ENCODE peak calls at places on chromosomes 12 and 14, in nine cellular contexts. H is GM19239; V is ureter; M is glutamatergic neuron; C is T-helper 2 cell; L is H7; Z is Peyer's patch; B is hepatocyte; K is stimulated activated CD8-positive, alpha-beta memory T cell treated with anti-CD3 and anti-CD28 coated beads, Interleukin-4, amount 100 ng/mL, for 1 hour. I is an unnamed sample.

GRCh38 chr12:1391722-1392121 is 202.7 kb downstream of the FBXL14 start:
- DNase-seq in L (peak), Z (no peak), V (no peak), K (no peak), B (no peak), H (no peak), C (peak), M (no peak), I (no peak)

GRCh38 chr12:52175411-52176350 is 16.1 kb downstream of the KRT80 start:
- DNase-seq in Z (no peak), L (no peak), V (peak), C (no peak), B (no peak), H (no peak), M (peak), K (no peak), I (no peak)

GRCh38 chr14:69313176-69313575 is 53.2 kb downstream of the GALNT16 start:
- DNase-seq in H (no peak), K (no peak), C (no peak), Z (no peak), V (no peak), M (no peak), B (no peak), L (no peak), I (no peak)

GRCh38 chr12:91778938-91779400 is 366.7 kb downstream of the BTG1 start:
- DNase-seq in V (peak), K (no peak), B (peak), L (no peak), C (peak), Z (peak), M (no peak), H (peak), I (no peak)

GRCh38 chr14:78170203-78170602 is at the start of gene NRXN3:
- DNase-seq in L (peak), V (no peak), M (peak), H (no peak), C (no peak), Z (no peak), K (no peak), B (peak), I (no peak)

GRCh38 chr12:62603061-62603810 is 136.6 kb downstream of the MON2 start:
- DNase-seq in Z (peak), C (peak), M (peak), H (peak), B (peak), K (peak), L (peak), V (peak), I (peak)

GRCh38 chr14:54467280-54467679 is 21.5 kb downstream of the GMFB start:
- DNase-seq in B (no peak), C (no peak), H (no peak), M (no peak), L (no peak), K (no peak), Z (no peak), V (no peak), I (no peak)

GRCh38 chr12:22272596-22272995 is 61.9 kb downstream of the ST8SIA1 start:
- DNase-seq in H (no peak), V (no peak), L (no peak), M (no peak), B (no peak), Z (no peak), C (no peak), K (no peak), I (no peak)

GRCh38 chr14:68679746-68680467 is 113.0 kb downstream of the ZFP36L1 start:
- DNase-seq in M (no peak), B (no peak), L (no peak), H (no peak), Z (no peak), V (no peak), C (no peak), K (no peak), I (no peak)

GRCh38 chr14:92635896-92636295 is 112.5 kb downstream of the LGMN start:
- DNase-seq in B (no peak), C (no peak), L (no peak), M (no peak), K (no peak), H (no peak), V (no peak), Z (no peak), I (no peak)

GRCh38 chr14:25908707-25909106 is 689.1 kb downstream of the NOVA1 start:
- DNase-seq in L (no peak), H (no peak), M (no peak), Z (no peak), K (no peak), V (no peak), C (no peak), B (no peak), I (no peak)

I was measured in esophagus squamous epithelium.